ENCODE peak calls at places on chromosome 6, in six cellular contexts. One of them, this sample, is unnamed.

GRCh38 chr6:7578949-7579348 is 11.0 kb upstream of the SNRNP48 start:
- DNase-seq in heart right ventricle: no peak
- DNase-seq in uterus: no peak
- DNase-seq in neural progenitor cell: no peak
- DNase-seq in colonic mucosa: no peak
- DNase-seq in HCT116: no peak
- DNase-seq in this sample: no peak

GRCh38 chr6:73299171-73300073 is 36.4 kb upstream of the KHDC1 start:
- DNase-seq in heart right ventricle: peak; percentile 36
- DNase-seq in neural progenitor cell: no peak
- DNase-seq in uterus: no peak
- DNase-seq in HCT116: no peak
- DNase-seq in colonic mucosa: no peak
- DNase-seq in this sample: no peak

GRCh38 chr6:135230702-135231468 is 49.8 kb downstream of the MYB start:
- DNase-seq in HCT116: no peak
- DNase-seq in neural progenitor cell: no peak
- DNase-seq in heart right ventricle: no peak
- DNase-seq in colonic mucosa: no peak
- DNase-seq in uterus: no peak
- DNase-seq in this sample: no peak

GRCh38 chr6:44917430-44917829 is 410.7 kb upstream of the RUNX2 start:
- DNase-seq in HCT116: no peak
- DNase-seq in colonic mucosa: no peak
- DNase-seq in neural progenitor cell: no peak
- DNase-seq in uterus: no peak
- DNase-seq in heart right ventricle: no peak
- DNase-seq in this sample: no peak

GRCh38 chr6:90304308-90304707 is 7.7 kb upstream of the BACH2 start:
- DNase-seq in HCT116: no peak
- DNase-seq in heart right ventricle: no peak
- DNase-seq in uterus: no peak
- DNase-seq in colonic mucosa: no peak
- DNase-seq in neural progenitor cell: no peak
- DNase-seq in this sample: no peak

GRCh38 chr6:41428402-41428994 is 93.1 kb downstream of the NCR2 start:
- DNase-seq in HCT116: no peak
- DNase-seq in colonic mucosa: peak; percentile 68
- DNase-seq in neural progenitor cell: peak; percentile 50
- DNase-seq in uterus: peak; percentile 83
- DNase-seq in heart right ventricle: peak; percentile 29
- DNase-seq in this sample: no peak

GRCh38 chr6:52245425-52245824 is 1.1 kb upstream of the IL17F start:
- DNase-seq in neural progenitor cell: no peak
- DNase-seq in uterus: no peak
- DNase-seq in HCT116: no peak
- DNase-seq in heart right ventricle: no peak
- DNase-seq in colonic mucosa: no peak
- DNase-seq in this sample: no peak

GRCh38 chr6:141326925-141327324 is 805.8 kb upstream of the GJE1 start:
- DNase-seq in HCT116: no peak
- DNase-seq in uterus: no peak
- DNase-seq in neural progenitor cell: no peak
- DNase-seq in colonic mucosa: no peak
- DNase-seq in heart right ventricle: no peak
- DNase-seq in this sample: no peak

GRCh38 chr6:41443616-41444525 is 102.3 kb upstream of the FOXP4 start:
- DNase-seq in neural progenitor cell: no peak
- DNase-seq in HCT116: no peak
- DNase-seq in heart right ventricle: peak; percentile 56
- DNase-seq in colonic mucosa: no peak
- DNase-seq in uterus: peak; percentile 81
- DNase-seq in this sample: no peak

GRCh38 chr6:77620290-77620882 is 32.5 kb upstream of the MEI4 start:
- DNase-seq in heart right ventricle: no peak
- DNase-seq in colonic mucosa: peak; percentile 17
- DNase-seq in HCT116: peak; percentile 23
- DNase-seq in neural progenitor cell: peak; percentile 48
- DNase-seq in uterus: no peak
- DNase-seq in this sample: peak; percentile 21

GRCh38 chr6:34554593-34555322 is 1.4 kb downstream of the SPDEF start:
- DNase-seq in heart right ventricle: no peak
- DNase-seq in HCT116: no peak
- DNase-seq in colonic mucosa: no peak
- DNase-seq in neural progenitor cell: no peak
- DNase-seq in uterus: no peak
- DNase-seq in this sample: no peak

GRCh38 chr6:11142296-11143027 is 30.9 kb upstream of the ERVFRD-1 start:
- DNase-seq in HCT116: no peak
- DNase-seq in neural progenitor cell: no peak
- DNase-seq in colonic mucosa: no peak
- DNase-seq in heart right ventricle: no peak
- DNase-seq in uterus: no peak
- DNase-seq in this sample: no peak

GRCh38 chr6:157161912-157162311 is 161.4 kb downstream of the TMEM242 start:
- DNase-seq in heart right ventricle: no peak
- DNase-seq in HCT116: no peak
- DNase-seq in neural progenitor cell: no peak
- DNase-seq in colonic mucosa: no peak
- DNase-seq in uterus: no peak
- DNase-seq in this sample: no peak

GRCh38 chr6:16239798-16240123 is 1.4 kb downstream of the GMPR start:
- DNase-seq in heart right ventricle: no peak
- DNase-seq in colonic mucosa: no peak
- DNase-seq in HCT116: peak; percentile 86
- DNase-seq in neural progenitor cell: peak; percentile 68
- DNase-seq in uterus: no peak
- DNase-seq in this sample: no peak

GRCh38 chr6:147392917-147393625 is 115.4 kb upstream of the SAMD5 start:
- DNase-seq in HCT116: no peak
- DNase-seq in neural progenitor cell: no peak
- DNase-seq in uterus: no peak
- DNase-seq in colonic mucosa: no peak
- DNase-seq in heart right ventricle: no peak
- DNase-seq in this sample: no peak

GRCh38 chr6:84411060-84411629 is 183.7 kb upstream of the CEP162 start:
- DNase-seq in neural progenitor cell: no peak
- DNase-seq in uterus: no peak
- DNase-seq in colonic mucosa: no peak
- DNase-seq in heart right ventricle: no peak
- DNase-seq in HCT116: no peak
- DNase-seq in this sample: no peak

GRCh38 chr6:158910484-158911075 is 89.4 kb downstream of the RSPH3 start:
- DNase-seq in neural progenitor cell: peak; percentile 76
- DNase-seq in uterus: no peak
- DNase-seq in colonic mucosa: no peak
- DNase-seq in HCT116: no peak
- DNase-seq in heart right ventricle: no peak
- DNase-seq in this sample: peak; percentile 100

GRCh38 chr6:4281341-4282293 is 146.2 kb upstream of the ECI2 start:
- DNase-seq in neural progenitor cell: peak; percentile 67
- DNase-seq in HCT116: no peak
- DNase-seq in heart right ventricle: peak; percentile 38
- DNase-seq in uterus: peak; percentile 52
- DNase-seq in colonic mucosa: peak; percentile 44
- DNase-seq in this sample: no peak

GRCh38 chr6:134447423-134447822 is 129.5 kb upstream of the SGK1 start:
- DNase-seq in uterus: no peak
- DNase-seq in HCT116: no peak
- DNase-seq in heart right ventricle: no peak
- DNase-seq in colonic mucosa: no peak
- DNase-seq in neural progenitor cell: no peak
- DNase-seq in this sample: no peak

GRCh38 chr6:166903500-166903899 is 52.9 kb downstream of the RNASET2 start:
- DNase-seq in heart right ventricle: no peak
- DNase-seq in neural progenitor cell: peak; percentile 37
- DNase-seq in HCT116: no peak
- DNase-seq in uterus: no peak
- DNase-seq in colonic mucosa: no peak
- DNase-seq in this sample: no peak

GRCh38 chr6:31680841-31681671 is at the start of gene LY6G5C:
- DNase-seq in neural progenitor cell: peak; percentile 85
- DNase-seq in HCT116: peak; percentile 73
- DNase-seq in uterus: peak; percentile 86
- DNase-seq in heart right ventricle: peak; percentile 79
- DNase-seq in colonic mucosa: peak; percentile 86
- DNase-seq in this sample: peak; percentile 84

GRCh38 chr6:168615837-168616236 is 174.9 kb downstream of the SMOC2 start:
- DNase-seq in colonic mucosa: no peak
- DNase-seq in heart right ventricle: no peak
- DNase-seq in HCT116: no peak
- DNase-seq in uterus: no peak
- DNase-seq in neural progenitor cell: no peak
- DNase-seq in this sample: no peak
- H3K9me3 ChIP-seq in colonic mucosa: no peaks in the 10 kb centered on the region
- H3K9me3 ChIP-seq in heart right ventricle: no peaks in the 10 kb centered on the region
- H3K9me3 ChIP-seq in HCT116: no peaks in the 10 kb centered on the region
- H3K9me3 ChIP-seq in uterus: no peaks in the 10 kb centered on the region
- H3K9me3 ChIP-seq in neural progenitor cell: no peaks in the 10 kb centered on the region
- H3K9me3 ChIP-seq in this sample: no peaks in the 10 kb centered on the region

GRCh38 chr6:128885381-128885780 is 2.4 kb downstream of the LAMA2 start:
- DNase-seq in neural progenitor cell: no peak
- DNase-seq in heart right ventricle: no peak
- DNase-seq in colonic mucosa: no peak
- DNase-seq in HCT116: no peak
- DNase-seq in uterus: no peak
- DNase-seq in this sample: no peak
- H3K4me3 ChIP-seq in neural progenitor cell: no peak overlapping the region
- H3K4me3 ChIP-seq in heart right ventricle: peak overlapping the region; percentile 76
- H3K4me3 ChIP-seq in colonic mucosa: no peak overlapping the region
- H3K4me3 ChIP-seq in HCT116: no peak overlapping the region
- H3K4me3 ChIP-seq in uterus: peak overlapping the region; percentile 56
- H3K4me3 ChIP-seq in this sample: no peak overlapping the region

GRCh38 chr6:150617062-150617461 is 17.4 kb downstream of the PLEKHG1 start:
- DNase-seq in colonic mucosa: no peak
- DNase-seq in uterus: no peak
- DNase-seq in neural progenitor cell: peak; percentile 28
- DNase-seq in heart right ventricle: no peak
- DNase-seq in HCT116: no peak
- DNase-seq in this sample: no peak
- H3K9me3 ChIP-seq in colonic mucosa: no peaks in the 10 kb centered on the region
- H3K9me3 ChIP-seq in uterus: no peaks in the 10 kb centered on the region
- H3K9me3 ChIP-seq in neural progenitor cell: no peaks in the 10 kb centered on the region
- H3K9me3 ChIP-seq in heart right ventricle: no peaks in the 10 kb centered on the region
- H3K9me3 ChIP-seq in HCT116: no peaks in the 10 kb centered on the region
- H3K9me3 ChIP-seq in this sample: no peaks in the 10 kb centered on the region

DNA sequence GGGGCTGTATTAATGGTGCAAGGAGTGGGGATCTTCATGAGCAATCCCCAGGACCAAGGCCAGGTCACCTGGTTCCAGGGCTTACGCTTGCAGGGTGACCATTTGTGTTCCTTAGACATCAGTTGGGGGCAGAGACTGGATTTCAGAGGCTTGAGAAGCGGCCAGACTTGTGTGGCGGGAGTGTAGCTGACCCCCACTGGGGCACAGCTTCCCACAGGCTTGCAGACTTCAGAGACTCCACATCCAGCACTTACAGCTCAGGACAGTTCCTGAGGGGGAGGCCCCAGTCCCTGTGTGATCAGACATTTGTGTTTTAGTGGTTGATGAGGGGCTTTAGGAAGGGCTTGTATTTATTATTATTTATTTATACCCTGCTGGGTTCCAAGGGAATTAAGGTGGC is 15.3 kb downstream of the TJAP1 start:
- DNase-seq in HCT116: no peak
- DNase-seq in uterus: no peak
- DNase-seq in heart right ventricle: no peak
- DNase-seq in colonic mucosa: no peak
- DNase-seq in neural progenitor cell: no peak
- DNase-seq in this sample: no peak
- H3K4me3 ChIP-seq in HCT116: no peak overlapping the region
- H3K4me3 ChIP-seq in uterus: no peak overlapping the region
- H3K4me3 ChIP-seq in heart right ventricle: no peak overlapping the region
- H3K4me3 ChIP-seq in colonic mucosa: no peak overlapping the region
- H3K4me3 ChIP-seq in neural progenitor cell: no peak overlapping the region
- H3K4me3 ChIP-seq in this sample: no peak overlapping the region

GRCh38 chr6:28188111-28188979 is 36.7 kb upstream of the ZSCAN9 start:
- DNase-seq in neural progenitor cell: no peak
- DNase-seq in HCT116: no peak
- DNase-seq in uterus: no peak
- DNase-seq in colonic mucosa: no peak
- DNase-seq in heart right ventricle: no peak
- DNase-seq in this sample: no peak
- H3K9me3 ChIP-seq in neural progenitor cell: peaks cover 13% of the 10 kb centered on the region
- H3K9me3 ChIP-seq in HCT116: peaks cover 20% of the 10 kb centered on the region
- H3K9me3 ChIP-seq in uterus: no peaks in the 10 kb centered on the region
- H3K9me3 ChIP-seq in colonic mucosa: no peaks in the 10 kb centered on the region
- H3K9me3 ChIP-seq in heart right ventricle: peaks cover 16% of the 10 kb centered on the region
- H3K9me3 ChIP-seq in this sample: peaks cover 5% of the 10 kb centered on the region

GRCh38 chr6:30452736-30453507 is 36.4 kb upstream of the HLA-E start:
- DNase-seq in heart right ventricle: no peak
- DNase-seq in HCT116: no peak
- DNase-seq in uterus: no peak
- DNase-seq in colonic mucosa: no peak
- DNase-seq in neural progenitor cell: no peak
- DNase-seq in this sample: no peak

GRCh38 chr6:30450908-30451818 is 38.1 kb upstream of the HLA-E start:
- DNase-seq in HCT116: no peak
- DNase-seq in heart right ventricle: peak; percentile 59
- DNase-seq in uterus: no peak
- DNase-seq in colonic mucosa: peak; percentile 34
- DNase-seq in neural progenitor cell: peak; percentile 31
- DNase-seq in this sample: no peak

GRCh38 chr6:30446259-30446658 is 43.0 kb upstream of the HLA-E start:
- DNase-seq in HCT116: no peak
- DNase-seq in uterus: no peak
- DNase-seq in colonic mucosa: no peak
- DNase-seq in neural progenitor cell: no peak
- DNase-seq in heart right ventricle: no peak
- DNase-seq in this sample: no peak

GRCh38 chr6:30447237-30447636 is 42.1 kb upstream of the HLA-E start:
- DNase-seq in uterus: no peak
- DNase-seq in neural progenitor cell: peak; percentile 76
- DNase-seq in HCT116: peak; percentile 36
- DNase-seq in colonic mucosa: no peak
- DNase-seq in heart right ventricle: no peak
- DNase-seq in this sample: peak; percentile 18

GRCh38 chr6:30450548-30450907 is 38.8 kb upstream of the HLA-E start:
- DNase-seq in uterus: no peak
- DNase-seq in heart right ventricle: no peak
- DNase-seq in colonic mucosa: no peak
- DNase-seq in neural progenitor cell: no peak
- DNase-seq in HCT116: no peak
- DNase-seq in this sample: no peak
- H3K4me3 ChIP-seq in uterus: no peak overlapping the region
- H3K4me3 ChIP-seq in heart right ventricle: peak overlapping the region; percentile 18
- H3K4me3 ChIP-seq in colonic mucosa: no peak overlapping the region
- H3K4me3 ChIP-seq in neural progenitor cell: no peak overlapping the region
- H3K4me3 ChIP-seq in HCT116: no peak overlapping the region
- H3K4me3 ChIP-seq in this sample: no peak overlapping the region

DNA sequence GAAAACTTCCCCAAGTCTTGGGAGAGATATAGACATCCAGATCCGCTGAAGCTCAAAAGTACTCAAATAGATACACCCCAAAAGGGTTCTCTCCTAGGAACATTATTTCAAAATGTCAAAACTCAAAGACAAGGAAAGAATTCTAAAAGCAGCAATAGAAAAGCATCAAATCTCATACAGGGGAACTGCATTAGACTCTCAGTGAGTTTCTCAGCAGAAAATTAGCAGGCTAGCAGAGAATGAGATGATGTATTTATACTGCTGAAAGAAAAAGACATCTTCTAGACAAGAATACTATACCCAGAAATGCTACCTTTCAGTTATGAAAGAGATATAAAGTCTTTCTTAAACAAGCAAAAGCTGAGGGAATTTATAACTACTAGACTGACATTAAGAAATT is 75.5 kb upstream of the RIMS1 start:
- DNase-seq in neural progenitor cell: no peak
- DNase-seq in colonic mucosa: no peak
- DNase-seq in heart right ventricle: no peak
- DNase-seq in uterus: no peak
- DNase-seq in HCT116: no peak
- DNase-seq in this sample: no peak
- H3K9me3 ChIP-seq in neural progenitor cell: peaks cover 10% of the 10 kb centered on the region
- H3K9me3 ChIP-seq in colonic mucosa: no peaks in the 10 kb centered on the region
- H3K9me3 ChIP-seq in heart right ventricle: peaks cover 15% of the 10 kb centered on the region
- H3K9me3 ChIP-seq in uterus: no peaks in the 10 kb centered on the region
- H3K9me3 ChIP-seq in HCT116: peaks cover 4% of the 10 kb centered on the region
- H3K9me3 ChIP-seq in this sample: no peaks in the 10 kb centered on the region

This sample was measured in HAP-1.